ENCODE peak calls at places on chromosome 1, in seven cellular contexts. P is T-cell; K is mucosa of descending colon; Z is NCI-H2171 treated with DMSO at 0.1 percent for 48 hours; X is stimulated activated naive CD4-positive, alpha-beta T cell; E is anterior cingulate cortex; L is NB4. H is an unnamed sample.

GRCh38 chr1:84584126-84584525 is 9.9 kb upstream of the CTBS start:
- DNase-seq in P (no peak), K (no peak), Z (no peak), X (no peak), E (no peak), L (no peak), H (no peak)

GRCh38 chr1:48677306-48678287 is 99.1 kb downstream of the BEND5 start:
- DNase-seq in P (no peak), K (peak), Z (peak), X (no peak), E (peak), L (peak), H (peak)

GRCh38 chr1:53349369-53349705 is 21.5 kb upstream of the LRP8 start:
- DNase-seq in P (no peak), K (no peak), Z (no peak), X (no peak), E (no peak), L (no peak), H (no peak)

GRCh38 chr1:166479052-166479631 is 312.3 kb upstream of the FAM78B start:
- DNase-seq in P (no peak), K (peak), Z (peak), X (peak), E (peak), L (peak), H (peak)

GRCh38 chr1:11056504-11056903 is 3.3 kb downstream of the SRM start:
- DNase-seq in P (no peak), K (no peak), Z (no peak), X (no peak), E (no peak), L (no peak), H (no peak)

GRCh38 chr1:6392880-6393399 is 627 bp downstream of the ACOT7 start:
- DNase-seq in P (no peak), K (no peak), Z (no peak), X (no peak), E (no peak), L (no peak), H (no peak)

GRCh38 chr1:155013632-155014031 is 11.0 kb downstream of the ZBTB7B start:
- DNase-seq in P (no peak), K (peak), Z (no peak), X (peak), E (no peak), L (peak), H (peak)

GRCh38 chr1:204384636-204385354 is 25.1 kb upstream of the PLEKHA6 start:
- DNase-seq in P (no peak), K (no peak), Z (peak), X (no peak), E (peak), L (no peak), H (no peak)

GRCh38 chr1:212557739-212558664 is 50.6 kb upstream of the ATF3 start:
- DNase-seq in P (no peak), K (peak), Z (no peak), X (no peak), E (peak), L (peak), H (peak)

H was measured in transverse colon.